ENCODE peak calls at places on chromosomes 4 and X, in four cellular contexts. A is hepatocyte, M is lung microvascular endothelial cell, O is osteoblast. X is an unnamed sample.

GRCh38 chrX:54891573-54891972 is 29.1 kb upstream of the TRO start:
- DNase-seq in A (peak), M (peak), O (no peak), X (peak)

GRCh38 chr4:147924604-147925412 is 192.9 kb downstream of the ARHGAP10 start:
- DNase-seq in A (peak), M (peak), O (no peak), X (peak)

GRCh38 chr4:3827616-3828492 is 61.7 kb downstream of the ADRA2C start:
- DNase-seq in A (peak), M (peak), O (peak), X (no peak)

GRCh38 chr4:60683953-60684352 is 516.2 kb upstream of the ADGRL3 start:
- DNase-seq in A (no peak), M (no peak), O (peak), X (no peak)

GRCh38 chr4:26048378-26048882 is 134.4 kb downstream of the SMIM20 start:
- DNase-seq in A (peak), M (no peak), O (peak), X (no peak)

GRCh38 chr4:79050521-79050880 is 111.3 kb upstream of the PAQR3 start:
- DNase-seq in A (no peak), M (no peak), O (no peak), X (no peak)

GRCh38 chrX:44092778-44093177 is 119.6 kb upstream of the NDP start:
- DNase-seq in A (no peak), M (no peak), O (no peak), X (no peak)

GRCh38 chr4:159029481-159029880 is 73.4 kb upstream of the RAPGEF2 start:
- DNase-seq in A (no peak), M (peak), O (no peak), X (no peak)

GRCh38 chr4:21806991-21807390 is 141.6 kb downstream of the KCNIP4 start:
- DNase-seq in A (no peak), M (no peak), O (no peak), X (no peak)

GRCh38 chr4:105715692-105716278 is 7.2 kb downstream of the GSTCD start:
- DNase-seq in A (peak), M (peak), O (no peak), X (peak)

GRCh38 chrX:102624105-102624504 is 24.8 kb downstream of the ARMCX5 start:
- DNase-seq in A (no peak), M (no peak), O (peak), X (no peak)

GRCh38 chr4:142475663-142476062 is 370.4 kb downstream of the INPP4B start:
- DNase-seq in A (no peak), M (no peak), O (no peak), X (no peak)

GRCh38 chrX:141278306-141278705 is 36.0 kb upstream of the SPANXC start:
- DNase-seq in A (peak), M (peak), O (no peak), X (peak)

GRCh38 chr4:72568959-72569718 is at the start of gene ADAMTS3:
- DNase-seq in A (peak), M (peak), O (peak), X (no peak)

GRCh38 chr4:3860061-3860912 is 94.1 kb downstream of the ADRA2C start:
- DNase-seq in A (no peak), M (no peak), O (peak), X (no peak)

GRCh38 chrX:80648023-80648422 is 161.7 kb downstream of the BRWD3 start:
- DNase-seq in A (peak), M (peak), O (peak), X (no peak)

GRCh38 chr4:47271296-47271695 is 192.2 kb downstream of the COMMD8 start:
- DNase-seq in A (no peak), M (no peak), O (no peak), X (no peak)

GRCh38 chrX:140091276-140091886 is 126.1 kb upstream of the CXorf66 start:
- DNase-seq in A (peak), M (no peak), O (peak), X (peak)

GRCh38 chr4:56360071-56360470 is 27.2 kb downstream of the AASDH start:
- DNase-seq in A (no peak), M (no peak), O (no peak), X (no peak)

GRCh38 chrX:17689971-17690409 is 47.3 kb upstream of the SCML1 start:
- DNase-seq in A (peak), M (peak), O (peak), X (peak)

GRCh38 chr4:105473340-105474109 is at the start of gene PPA2:
- DNase-seq in A (peak), M (peak), O (peak), X (peak)

GRCh38 chr4:83989835-83990234 is 453.9 kb downstream of the GPAT3 start:
- DNase-seq in A (no peak), M (no peak), O (no peak), X (no peak)

GRCh38 chrX:39592776-39593175 is 505.0 kb downstream of the BCOR start:
- DNase-seq in A (no peak), M (no peak), O (peak), X (no peak)

GRCh38 chr4:106585920-106586349 is 217.4 kb upstream of the GIMD1 start:
- DNase-seq in A (no peak), M (no peak), O (no peak), X (no peak)

GRCh38 chrX:1026263-1027015 is 186.0 kb downstream of the CRLF2 start:
- DNase-seq in A (no peak), M (no peak), O (peak), X (no peak)

GRCh38 chrX:17361620-17362019 is 13.4 kb upstream of the NHS start:
- DNase-seq in A (no peak), M (no peak), O (no peak), X (no peak)

GRCh38 chr4:159197260-159197884 is 94.5 kb downstream of the RAPGEF2 start:
- DNase-seq in A (no peak), M (no peak), O (peak), X (no peak)

GRCh38 chr4:174604198-174604597 is 81.9 kb upstream of the HPGD start:
- DNase-seq in A (peak), M (no peak), O (no peak), X (no peak)

GRCh38 chrX:107556967-107557366 is 71.3 kb upstream of the PRPS1 start:
- DNase-seq in A (no peak), M (no peak), O (no peak), X (no peak)

GRCh38 chr4:188778880-188779279 is 639.6 kb downstream of the TRIML1 start:
- DNase-seq in A (no peak), M (no peak), O (no peak), X (no peak)

GRCh38 chr4:61678297-61678696 is 478.2 kb downstream of the ADGRL3 start:
- DNase-seq in A (no peak), M (no peak), O (no peak), X (no peak)

GRCh38 chrX:100864967-100865366 is 9.2 kb downstream of the NOX1 start:
- DNase-seq in A (no peak), M (peak), O (peak), X (no peak)

GRCh38 chr4:20249333-20249732 is 2.4 kb upstream of the SLIT2 start:
- DNase-seq in A (peak), M (no peak), O (peak), X (no peak)

X was measured in NCI-H460.